ENCODE peak calls at places on chromosomes 5 and 9, in four cellular contexts. Y is CD8-positive, alpha-beta T cell; I is K562; G is fibroblast of lung. A is an unnamed sample.

GRCh38 chr5:174229640-174230350 is 184.3 kb downstream of the NSG2 start:
- DNase-seq in Y (no peak), I (no peak), G (peak), A (no peak)

GRCh38 chr9:91483189-91483691 is 59.6 kb upstream of the NFIL3 start:
- DNase-seq in Y (no peak), I (no peak), G (peak), A (no peak)

GRCh38 chr9:23581936-23582335 is 244.1 kb downstream of the ELAVL2 start:
- DNase-seq in Y (no peak), I (no peak), G (no peak), A (no peak)

GRCh38 chr9:93114169-93114983 is 18.4 kb downstream of the CARD19 start:
- DNase-seq in Y (no peak), I (peak), G (no peak), A (no peak)

GRCh38 chr5:159765760-159766517 is 150.3 kb upstream of the ADRA1B start:
- DNase-seq in Y (no peak), I (no peak), G (no peak), A (no peak)

GRCh38 chr5:13477118-13477737 is 467.3 kb downstream of the DNAH5 start:
- DNase-seq in Y (no peak), I (no peak), G (no peak), A (no peak)

GRCh38 chr5:149761461-149761860 is 31.4 kb downstream of the PPARGC1B start:
- DNase-seq in Y (no peak), I (no peak), G (no peak), A (no peak)

GRCh38 chr5:174951151-174951780 is 226.9 kb downstream of the MSX2 start:
- DNase-seq in Y (peak), I (peak), G (peak), A (no peak)

GRCh38 chr5:106880656-106881055 is 790.1 kb downstream of the EFNA5 start:
- DNase-seq in Y (no peak), I (no peak), G (no peak), A (no peak)

GRCh38 chr5:5929231-5929630 is 449.1 kb downstream of the MED10 start:
- DNase-seq in Y (no peak), I (no peak), G (no peak), A (no peak)

GRCh38 chr5:9468070-9468388 is 77.8 kb downstream of the SEMA5A start:
- DNase-seq in Y (no peak), I (no peak), G (peak), A (no peak)

GRCh38 chr9:117644133-117644532 is 60.1 kb upstream of the TLR4 start:
- DNase-seq in Y (no peak), I (no peak), G (no peak), A (no peak)

GRCh38 chr5:131221888-131222287 is 42.0 kb upstream of the CDC42SE2 start:
- DNase-seq in Y (no peak), I (no peak), G (peak), A (no peak)

GRCh38 chr5:93611510-93611899 is 28.5 kb downstream of the NR2F1 start:
- DNase-seq in Y (no peak), I (no peak), G (no peak), A (no peak)

GRCh38 chr9:12712532-12712931 is 19.3 kb downstream of the TYRP1 start:
- DNase-seq in Y (no peak), I (no peak), G (peak), A (no peak)
- TF ChIP-seq CTCF in Y (no peak), I (no peak), G (no peak), A (no peak)

DNA sequence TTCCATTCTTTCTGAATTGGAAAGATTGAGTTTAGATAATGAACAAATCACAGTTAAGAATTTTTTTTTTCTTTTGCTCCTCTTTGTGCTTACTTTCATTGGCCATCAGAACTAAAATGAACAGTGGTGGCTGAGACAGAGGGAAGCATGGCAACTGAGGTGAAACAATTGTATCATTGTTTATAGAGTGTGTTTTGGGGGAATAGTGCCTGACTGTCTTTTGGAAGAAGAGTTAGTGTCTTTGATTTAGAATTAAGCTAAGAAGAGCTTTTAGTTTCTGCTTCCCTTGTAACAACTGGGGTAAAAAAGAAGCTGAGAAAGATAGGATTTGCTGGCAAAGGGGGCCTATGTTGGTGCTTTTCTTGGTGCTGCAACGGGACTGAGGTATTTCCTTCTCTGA is 24.0 kb downstream of the HSD17B4 start:
- DNase-seq in Y (no peak), I (no peak), G (no peak), A (no peak)
- H3K27ac ChIP-seq in Y (no peak), I (no peak), G (no peak), A (no peak)

DNA sequence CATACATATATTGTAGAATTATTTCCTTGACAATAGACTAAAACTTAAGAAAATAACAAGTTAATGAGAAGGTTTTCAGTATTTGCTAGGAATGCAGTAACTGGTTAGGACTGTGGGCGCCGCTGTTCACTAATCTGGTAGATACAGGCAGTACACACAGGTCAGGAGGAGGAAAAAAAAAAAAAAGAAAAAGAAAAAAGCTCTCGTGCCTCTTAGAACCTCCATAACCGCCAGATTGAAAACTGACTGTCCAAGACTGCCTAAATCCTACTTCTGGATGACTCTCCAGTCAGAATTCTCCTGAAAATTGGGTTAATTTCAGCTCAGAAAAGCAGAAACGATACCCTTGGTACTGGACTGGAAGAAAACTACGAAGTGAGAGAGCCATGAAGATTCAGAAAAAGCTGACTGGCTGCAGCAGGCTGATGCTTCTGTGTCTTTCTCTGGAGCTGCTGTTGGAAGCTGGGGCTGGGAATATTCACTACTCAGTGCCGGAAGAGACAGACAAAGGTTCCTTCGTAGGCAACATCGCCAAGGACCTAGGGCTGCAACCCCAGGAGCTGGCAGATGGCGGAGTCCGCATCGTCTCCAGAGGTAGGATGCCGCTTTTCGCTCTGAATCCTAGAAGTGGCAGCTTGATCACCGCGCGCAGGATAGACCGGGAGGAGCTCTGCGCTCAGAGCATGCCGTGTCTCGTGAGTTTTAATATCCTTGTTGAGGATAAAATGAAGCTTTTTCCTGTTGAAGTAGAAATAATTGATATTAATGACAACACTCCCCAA is at the start of gene PCDHGA1:
- DNase-seq in Y (no peak), I (peak), G (peak), A (no peak)
- H3K4me3 ChIP-seq in Y (no peak), I (peak), G (peak), A (no peak)

GRCh38 chr9:131810351-131811170 is 70.7 kb upstream of the RAPGEF1 start:
- DNase-seq in Y (no peak), I (no peak), G (no peak), A (no peak)
- TF ChIP-seq CTCF in Y (no peak), I (no peak), G (no peak), A (no peak)

GRCh38 chr5:140107312-140108092 is 6.4 kb upstream of the PURA start:
- DNase-seq in Y (peak), I (peak), G (peak), A (peak)

GRCh38 chr5:140109818-140110733 is 3.8 kb upstream of the PURA start:
- DNase-seq in Y (no peak), I (no peak), G (peak), A (no peak)

GRCh38 chr5:140109050-140109817 is 4.7 kb upstream of the PURA start:
- DNase-seq in Y (no peak), I (peak), G (peak), A (no peak)

GRCh38 chr5:140106805-140107311 is 7.1 kb upstream of the PURA start:
- DNase-seq in Y (no peak), I (no peak), G (no peak), A (no peak)

GRCh38 chr5:140108093-140109049 is 5.5 kb upstream of the PURA start:
- DNase-seq in Y (no peak), I (peak), G (no peak), A (no peak)
- H3K27ac ChIP-seq in Y (peak), I (peak), G (peak), A (peak)

GRCh38 chr9:14399736-14400657 is 86.1 kb upstream of the NFIB start:
- DNase-seq in Y (no peak), I (no peak), G (peak), A (no peak)
- H3K4me3 ChIP-seq in Y (no peak), I (no peak), G (peak), A (peak)

GRCh38 chr9:105244996-105245719 is 707 bp downstream of the SLC44A1 start:
- DNase-seq in Y (peak), I (no peak), G (no peak), A (no peak)
- TF ChIP-seq CTCF in Y (no peak), I (no peak), G (no peak), A (peak)

DNA sequence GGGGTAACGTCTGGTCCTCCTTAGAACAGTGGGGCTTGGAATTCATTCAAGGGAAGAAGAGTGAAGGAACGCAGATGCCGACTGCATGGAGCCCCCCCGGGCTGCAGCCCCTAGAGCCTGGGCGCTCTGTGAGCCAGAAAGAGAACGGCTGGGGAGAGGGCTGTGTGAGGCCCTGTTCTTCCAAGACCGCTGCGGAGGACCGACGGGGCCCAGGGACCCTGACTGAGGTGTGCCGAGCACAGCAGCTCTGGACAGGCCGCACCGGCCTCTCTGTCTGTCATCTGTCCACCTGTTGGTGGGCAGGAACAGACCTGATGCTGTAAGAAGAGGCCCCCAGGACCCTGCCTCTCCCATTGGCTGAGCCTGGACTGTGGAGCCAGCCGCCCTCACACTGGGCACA is 7.7 kb upstream of the NOTCH1 start:
- DNase-seq in Y (no peak), I (no peak), G (no peak), A (no peak)
- H3K27ac ChIP-seq in Y (no peak), I (no peak), G (no peak), A (no peak)

GRCh38 chr9:95756101-95756500 is 119.4 kb upstream of the ERCC6L2 start:
- DNase-seq in Y (no peak), I (no peak), G (no peak), A (no peak)
- H3K4me3 ChIP-seq in Y (no peak), I (no peak), G (no peak), A (no peak)

A was measured in esophagus squamous epithelium.